ENCODE peak calls at places on chromosomes 12 and 14, in four cellular contexts. Z is adrenal gland; T is heart left ventricle; W is CD4-positive, CD25-positive, alpha-beta regulatory T cell. A is an unnamed sample. For H3K9me3, the result is how much of the 10 kb centered on the place peaks cover.

GRCh38 chr12:103960567-103961227 is 5.0 kb upstream of the TDG start:
- DNase-seq in Z (no peak), T (no peak), W (no peak), A (no peak)

GRCh38 chr12:93959657-93960056 is 188.7 kb upstream of the PLXNC1 start:
- DNase-seq in Z (no peak), T (no peak), W (no peak), A (no peak)

GRCh38 chr14:34733245-34733644 is 18.9 kb upstream of the CFL2 start:
- DNase-seq in Z (no peak), T (no peak), W (no peak), A (no peak)

GRCh38 chr14:61098711-61099110 is 117.7 kb downstream of the SLC38A6 start:
- DNase-seq in Z (no peak), T (no peak), W (no peak), A (no peak)

GRCh38 chr14:77076118-77076631 is 21.9 kb upstream of the CIPC start:
- DNase-seq in Z (peak), T (peak), W (no peak), A (no peak)

GRCh38 chr12:100170313-100170858 is 27.7 kb upstream of the BLTP3B start:
- DNase-seq in Z (no peak), T (no peak), W (no peak), A (no peak)

GRCh38 chr12:123041042-123041531 is 60.6 kb downstream of the ARL6IP4 start:
- DNase-seq in Z (no peak), T (no peak), W (no peak), A (no peak)

GRCh38 chr12:10189653-10190052 is 10.8 kb downstream of the TMEM52B start:
- DNase-seq in Z (no peak), T (no peak), W (no peak), A (no peak)

GRCh38 chr14:102579696-102580551 is 12.5 kb upstream of the RCOR1 start:
- DNase-seq in Z (no peak), T (no peak), W (no peak), A (no peak)

GRCh38 chr14:22474730-22475351 is 114.2 kb downstream of the DAD1 start:
- DNase-seq in Z (no peak), T (no peak), W (no peak), A (no peak)

GRCh38 chr14:100592461-100592871 is 5.2 kb upstream of the BEGAIN start:
- DNase-seq in Z (no peak), T (no peak), W (no peak), A (no peak)

GRCh38 chr12:109255377-109255776 is 53.7 kb downstream of the FOXN4 start:
- DNase-seq in Z (no peak), T (no peak), W (no peak), A (no peak)

GRCh38 chr12:92552412-92553108 is 150.2 kb upstream of the PLEKHG7 start:
- DNase-seq in Z (peak), T (no peak), W (no peak), A (no peak)

GRCh38 chr12:109695961-109696461 is 17.6 kb upstream of the FAM222A start:
- DNase-seq in Z (no peak), T (no peak), W (no peak), A (no peak)

GRCh38 chr12:67541625-67541991 is 106.9 kb upstream of the DYRK2 start:
- DNase-seq in Z (no peak), T (no peak), W (no peak), A (no peak)

GRCh38 chr12:43293396-43293795 is 258.6 kb downstream of the ADAMTS20 start:
- DNase-seq in Z (no peak), T (no peak), W (no peak), A (no peak)

GRCh38 chr12:46787496-46788055 is 38.2 kb downstream of the SLC38A4 start:
- DNase-seq in Z (no peak), T (no peak), W (no peak), A (no peak)

GRCh38 chr12:118013283-118013682 is 3.2 kb upstream of the RFC5 start:
- DNase-seq in Z (no peak), T (no peak), W (no peak), A (no peak)

GRCh38 chr12:106747973-106748436 is 26.5 kb upstream of the RIC8B start:
- DNase-seq in Z (no peak), T (no peak), W (peak), A (no peak)

GRCh38 chr14:59275668-59276067 is 87.2 kb downstream of the DAAM1 start:
- DNase-seq in Z (no peak), T (no peak), W (peak), A (no peak)

GRCh38 chr14:96203116-96203515 is 1.5 kb upstream of the BDKRB2 start:
- DNase-seq in Z (no peak), T (no peak), W (no peak), A (no peak)

GRCh38 chr14:51095854-51096823 is 1.2 kb upstream of the TRIM9 start:
- DNase-seq in Z (peak), T (no peak), W (peak), A (no peak)

GRCh38 chr14:90773196-90773486 is 43.1 kb downstream of the TTC7B start:
- DNase-seq in Z (no peak), T (no peak), W (no peak), A (no peak)

GRCh38 chr12:89475203-89475990 is 49.2 kb downstream of the GALNT4 start:
- DNase-seq in Z (no peak), T (no peak), W (no peak), A (no peak)

GRCh38 chr12:12224240-12224940 is 42.5 kb downstream of the LRP6 start:
- DNase-seq in Z (no peak), T (no peak), W (no peak), A (no peak)

GRCh38 chr12:12219664-12220063 is 47.2 kb downstream of the LRP6 start:
- DNase-seq in Z (no peak), T (no peak), W (no peak), A (no peak)

GRCh38 chr12:12226187-12226586 is 40.7 kb downstream of the LRP6 start:
- DNase-seq in Z (no peak), T (no peak), W (no peak), A (no peak)

GRCh38 chr12:12217018-12217359 is 49.9 kb downstream of the LRP6 start:
- DNase-seq in Z (no peak), T (no peak), W (no peak), A (no peak)

DNA sequence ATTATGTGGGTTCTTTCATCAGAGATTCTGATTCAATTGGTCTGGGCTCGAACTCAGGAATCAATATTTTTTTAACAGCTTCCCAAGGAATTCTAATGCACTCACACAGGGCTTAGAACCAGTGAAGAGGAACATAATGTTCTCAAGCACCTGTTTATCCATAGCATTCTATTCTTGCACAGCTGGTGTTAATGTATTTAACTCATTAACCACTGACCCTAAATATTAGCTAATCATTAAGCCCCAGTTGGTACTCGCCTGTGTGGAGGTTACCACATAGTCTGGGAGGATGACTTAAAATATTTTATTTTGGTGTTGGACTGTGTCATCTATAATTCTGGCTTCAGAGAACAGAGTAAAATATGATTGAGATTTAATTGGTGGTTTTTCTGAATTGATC is 45.3 kb downstream of the LRP6 start:
- DNase-seq in Z (no peak), T (no peak), W (no peak), A (no peak)
- H3K9me3 ChIP-seq in Z (under half), T (under half), W (under half), A (under half)

DNA sequence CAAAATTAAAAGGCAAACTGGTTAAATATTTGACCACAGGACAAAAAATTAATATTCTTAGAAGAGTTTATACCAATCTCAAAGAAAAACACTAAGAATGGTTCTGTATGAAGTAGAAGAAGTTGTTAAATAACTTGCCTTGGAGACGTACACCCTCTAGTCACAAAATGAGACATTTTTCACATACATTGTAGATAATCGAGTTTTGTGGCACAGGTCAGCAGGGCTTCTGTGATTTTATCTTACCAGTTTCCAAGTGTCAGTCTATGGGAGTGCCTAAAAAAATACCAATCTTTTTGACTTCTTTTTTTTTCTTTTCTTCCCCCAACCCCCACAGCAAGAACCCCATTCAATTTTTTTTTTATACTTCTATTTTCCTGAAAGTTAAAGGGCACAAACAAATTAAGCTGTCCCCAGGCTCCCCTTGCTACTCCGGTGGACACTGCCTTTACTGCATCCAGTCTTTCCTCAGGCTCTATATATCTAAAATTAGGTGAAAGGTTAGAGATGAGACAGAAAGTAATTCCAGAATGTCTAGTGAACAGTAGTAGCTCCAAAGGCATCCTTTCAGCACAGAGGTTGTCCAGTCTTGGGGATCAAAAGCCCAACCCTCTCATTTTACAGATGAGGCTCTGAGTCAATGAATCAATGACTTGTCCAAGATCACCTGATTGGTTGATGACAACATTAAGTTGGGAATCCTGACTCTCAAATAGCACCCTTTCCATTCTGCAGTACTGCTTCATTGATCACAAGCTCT is 6.2 kb downstream of the LIMA1 start:
- DNase-seq in Z (no peak), T (no peak), W (no peak), A (no peak)
- H3K9me3 ChIP-seq in Z (under half), T (under half), W (under half), A (under half)

GRCh38 chr14:95068521-95068920 is 88.8 kb downstream of the DICER1 start:
- DNase-seq in Z (no peak), T (no peak), W (no peak), A (no peak)
- H3K9me3 ChIP-seq in Z (under half), T (under half), W (under half), A (under half)

GRCh38 chr12:22893878-22894277 is 268.9 kb downstream of the ETNK1 start:
- DNase-seq in Z (no peak), T (no peak), W (no peak), A (no peak)
- H3K9me3 ChIP-seq in Z (under half), T (under half), W (under half), A (under half)

GRCh38 chr12:27244680-27245005 is 557 bp downstream of the STK38L start:
- DNase-seq in Z (no peak), T (no peak), W (no peak), A (no peak)
- H3K9me3 ChIP-seq in Z (under half), T (under half), W (under half), A (under half)

DNA sequence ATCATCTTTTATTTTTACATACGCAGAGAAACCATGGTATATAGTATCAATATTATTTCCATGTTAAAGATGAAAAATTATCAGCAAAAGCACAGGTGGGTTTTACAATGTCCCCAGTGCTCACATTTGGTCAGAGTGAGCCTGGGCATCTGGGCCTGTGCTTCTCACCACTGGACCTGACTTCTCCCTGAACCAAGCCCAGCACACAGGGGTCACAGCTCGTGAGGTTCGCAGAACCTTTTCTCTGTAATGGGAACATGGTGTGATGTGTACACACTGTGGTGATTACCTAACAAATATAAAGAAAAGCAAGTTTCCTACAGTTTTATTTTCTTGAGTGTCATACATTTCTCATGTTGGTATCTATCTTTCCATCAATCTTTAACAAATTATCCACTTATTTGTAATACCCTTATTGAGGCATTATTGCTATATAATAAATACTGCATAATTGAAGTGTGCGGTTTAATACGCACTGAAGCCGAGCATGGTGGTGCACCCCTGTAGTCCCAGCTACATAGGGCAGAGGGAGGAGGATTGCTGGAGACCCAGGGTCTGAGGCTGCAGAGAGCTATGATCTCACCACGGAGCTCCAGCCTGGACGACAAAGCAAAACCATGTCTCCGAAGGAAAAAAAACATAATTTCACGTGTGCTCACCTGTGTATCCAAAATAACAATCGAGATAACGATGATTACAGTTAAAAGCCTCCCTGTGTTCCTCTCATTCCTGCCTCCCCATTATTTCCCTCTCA is 743.2 kb downstream of the TMEM121 start:
- DNase-seq in Z (no peak), T (no peak), W (no peak), A (no peak)
- H3K9me3 ChIP-seq in Z (under half), T (under half), W (under half), A (under half)

GRCh38 chr12:130499474-130499873 is 161.8 kb downstream of the PIWIL1 start:
- DNase-seq in Z (no peak), T (no peak), W (no peak), A (no peak)

GRCh38 chr12:130496516-130497120 is 158.9 kb downstream of the PIWIL1 start:
- DNase-seq in Z (no peak), T (no peak), W (no peak), A (no peak)

GRCh38 chr12:130497331-130497730 is 159.6 kb downstream of the PIWIL1 start:
- DNase-seq in Z (no peak), T (no peak), W (no peak), A (no peak)

GRCh38 chr12:130498589-130499385 is 161.1 kb downstream of the PIWIL1 start:
- DNase-seq in Z (no peak), T (no peak), W (no peak), A (no peak)

GRCh38 chr12:130497991-130498390 is 160.3 kb downstream of the PIWIL1 start:
- DNase-seq in Z (no peak), T (no peak), W (no peak), A (no peak)
- H3K9me3 ChIP-seq in Z (under half), T (under half), W (under half), A (under half)

DNA sequence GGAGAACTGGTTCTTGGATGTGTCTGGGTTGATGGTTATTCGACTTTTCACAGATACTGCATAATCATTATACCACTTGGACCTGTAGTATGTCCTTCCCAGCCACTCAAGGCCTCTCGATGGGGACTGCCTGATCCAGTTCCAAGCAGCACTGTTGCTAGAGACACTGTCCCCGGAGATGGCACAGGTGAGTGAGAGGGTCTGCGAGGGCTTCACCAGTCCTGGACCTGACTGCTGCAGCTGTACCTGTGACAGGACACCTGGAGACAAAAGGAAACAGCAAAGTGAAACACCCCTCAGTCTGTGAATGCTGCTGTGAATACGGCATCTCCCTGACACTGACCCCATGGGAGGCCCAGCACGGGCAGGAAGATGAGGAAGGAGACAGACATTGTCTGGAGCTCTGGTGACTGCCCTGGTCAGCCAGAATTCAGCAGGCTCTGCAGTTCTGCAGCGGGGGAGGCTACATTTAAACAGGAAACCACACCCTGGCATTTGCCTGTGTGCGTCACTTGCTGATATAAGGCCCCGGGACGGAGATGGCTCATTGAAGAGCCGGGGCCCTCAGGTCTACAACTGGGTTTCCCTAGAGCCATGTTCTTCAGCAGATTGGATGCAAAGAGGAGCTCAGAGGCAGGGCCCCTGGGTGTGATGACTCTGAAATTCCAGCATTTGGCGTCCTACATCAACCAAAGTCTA is 413.6 kb downstream of the TMEM121 start:
- DNase-seq in Z (no peak), T (no peak), W (peak), A (no peak)
- H3K9me3 ChIP-seq in Z (under half), T (under half), W (under half), A (under half)